ENCODE peak calls at places on chromosome 22, in four cellular contexts. One of them, this sample, is unnamed.

GRCh38 chr22:39312410-39312809 is 7.0 kb downstream of the RPL3 start:
- DNase-seq in neuronal stem cell: no peak
- DNase-seq in H9: peak; percentile 32
- DNase-seq in IMR-90: no peak
- DNase-seq in this sample: no peak

GRCh38 chr22:19940536-19941364 is 822 bp upstream of the COMT start:
- DNase-seq in neuronal stem cell: no peak
- DNase-seq in H9: no peak
- DNase-seq in IMR-90: no peak
- DNase-seq in this sample: no peak

GRCh38 chr22:32713737-32714457 is 87.6 kb upstream of the TIMP3 start:
- DNase-seq in neuronal stem cell: no peak
- DNase-seq in H9: no peak
- DNase-seq in IMR-90: no peak
- DNase-seq in this sample: no peak

GRCh38 chr22:31148953-31149627 is 8.8 kb upstream of the PLA2G3 start:
- DNase-seq in neuronal stem cell: peak; percentile 52
- DNase-seq in H9: peak; percentile 91
- DNase-seq in IMR-90: peak; percentile 80
- DNase-seq in this sample: peak; percentile 80

GRCh38 chr22:50189849-50190181 is 4.1 kb downstream of the TRABD start:
- DNase-seq in neuronal stem cell: no peak
- DNase-seq in H9: no peak
- DNase-seq in IMR-90: no peak
- DNase-seq in this sample: no peak

GRCh38 chr22:37325024-37325395 is 42.7 kb downstream of the CYTH4 start:
- DNase-seq in neuronal stem cell: no peak
- DNase-seq in H9: no peak
- DNase-seq in IMR-90: no peak
- DNase-seq in this sample: no peak

GRCh38 chr22:30609260-30610185 is 2.5 kb downstream of the TCN2 start:
- DNase-seq in neuronal stem cell: no peak
- DNase-seq in H9: no peak
- DNase-seq in IMR-90: peak; percentile 86
- DNase-seq in this sample: peak; percentile 94

GRCh38 chr22:19039796-19040580 is 82.2 kb downstream of the DGCR2 start:
- DNase-seq in neuronal stem cell: no peak
- DNase-seq in H9: peak; percentile 19
- DNase-seq in IMR-90: no peak
- DNase-seq in this sample: no peak

GRCh38 chr22:20466659-20467379 is 28.8 kb downstream of the KLHL22 start:
- DNase-seq in neuronal stem cell: no peak
- DNase-seq in H9: no peak
- DNase-seq in IMR-90: no peak
- DNase-seq in this sample: no peak

GRCh38 chr22:32158712-32159533 is at the start of gene C22orf42:
- DNase-seq in neuronal stem cell: no peak
- DNase-seq in H9: peak; percentile 62
- DNase-seq in IMR-90: no peak
- DNase-seq in this sample: no peak

DNA sequence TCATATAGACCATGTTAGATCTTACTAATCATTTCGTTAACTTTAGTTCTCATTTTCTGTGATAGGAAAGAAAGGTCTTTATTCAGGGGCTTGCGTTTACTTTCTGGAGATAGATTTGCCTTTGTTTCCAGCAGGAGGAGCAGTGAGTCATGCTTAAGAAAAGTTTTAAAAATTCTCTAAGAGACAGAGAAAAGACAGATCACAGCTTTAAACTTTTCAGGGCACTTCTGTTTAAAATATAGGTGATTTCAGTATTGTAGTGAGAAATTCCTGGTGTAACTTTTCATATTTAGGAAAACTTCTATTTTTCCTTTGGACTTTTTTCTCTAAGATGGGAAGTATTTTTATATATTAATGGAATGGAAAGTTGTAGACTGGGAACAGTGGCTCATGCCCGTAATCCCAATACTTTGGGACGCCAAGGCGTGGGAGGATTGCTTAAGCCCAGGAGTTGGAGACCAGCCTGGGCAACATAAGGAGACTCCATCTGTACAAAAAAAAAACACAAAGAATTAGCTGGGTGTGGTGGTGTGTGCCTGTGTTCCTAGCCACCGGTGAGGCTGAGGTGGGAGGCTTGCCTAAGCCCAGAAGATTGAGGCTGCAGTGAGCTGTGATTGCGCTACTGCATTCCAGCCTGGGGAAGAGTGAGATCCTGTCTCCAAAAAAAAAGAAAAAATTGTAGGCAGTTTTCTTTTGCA is 60.3 kb downstream of the ATXN10 start:
- DNase-seq in neuronal stem cell: no peak
- DNase-seq in H9: no peak
- DNase-seq in IMR-90: peak; percentile 47
- DNase-seq in this sample: peak; percentile 47
- H2BK5ac ChIP-seq in neuronal stem cell: no peak overlapping the region
- H2BK5ac ChIP-seq in H9: no peak overlapping the region
- H2BK5ac ChIP-seq in IMR-90: peak overlapping the region; percentile 49
- H2BK5ac ChIP-seq in this sample: no peak overlapping the region

DNA sequence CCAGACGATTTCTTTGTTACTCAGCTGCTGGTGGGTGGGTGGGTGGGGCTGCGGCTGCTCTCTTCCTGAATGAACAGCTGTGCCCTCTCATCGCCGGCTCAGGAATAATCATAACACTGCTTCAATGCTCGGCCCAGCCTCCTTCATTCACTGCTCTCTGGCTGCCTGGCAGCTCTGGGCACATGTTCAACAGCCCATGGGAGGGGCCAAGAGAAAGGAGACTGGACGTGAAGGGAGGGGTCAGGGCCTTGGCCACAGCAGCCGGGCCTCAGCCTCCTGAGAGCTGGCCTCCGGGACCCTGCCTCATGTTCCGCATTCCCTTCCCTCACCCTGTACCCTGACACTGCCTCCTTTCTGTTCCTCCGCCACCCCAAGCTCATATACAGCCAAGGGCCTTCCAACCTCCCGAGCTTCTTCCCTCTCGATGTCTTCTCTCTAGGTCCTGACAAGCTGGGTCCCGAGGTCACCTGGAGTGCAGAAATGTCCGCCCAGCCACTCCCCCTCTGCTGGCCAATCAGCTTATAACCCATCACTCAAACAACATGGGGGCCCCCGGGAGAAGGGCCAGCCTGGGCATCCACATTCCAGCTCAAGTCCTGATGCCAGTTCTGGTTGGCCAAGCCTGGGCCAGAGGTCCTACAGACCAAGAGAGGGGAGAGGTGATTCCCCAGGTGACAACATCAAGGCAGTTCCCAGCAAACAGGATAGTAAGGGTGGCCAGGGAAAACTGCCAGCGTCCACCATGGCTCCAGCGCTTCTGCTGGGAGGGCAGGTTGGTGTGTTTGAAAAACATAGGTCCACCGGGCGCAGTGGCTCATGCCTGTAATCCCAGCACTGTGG is 3.2 kb upstream of the CSDC2 start:
- DNase-seq in neuronal stem cell: no peak
- DNase-seq in H9: peak; percentile 58
- DNase-seq in IMR-90: peak; percentile 94
- DNase-seq in this sample: peak; percentile 63
- H2BK5ac ChIP-seq in neuronal stem cell: no peak overlapping the region
- H2BK5ac ChIP-seq in H9: no peak overlapping the region
- H2BK5ac ChIP-seq in IMR-90: peak overlapping the region; percentile 87
- H2BK5ac ChIP-seq in this sample: no peak overlapping the region

DNA sequence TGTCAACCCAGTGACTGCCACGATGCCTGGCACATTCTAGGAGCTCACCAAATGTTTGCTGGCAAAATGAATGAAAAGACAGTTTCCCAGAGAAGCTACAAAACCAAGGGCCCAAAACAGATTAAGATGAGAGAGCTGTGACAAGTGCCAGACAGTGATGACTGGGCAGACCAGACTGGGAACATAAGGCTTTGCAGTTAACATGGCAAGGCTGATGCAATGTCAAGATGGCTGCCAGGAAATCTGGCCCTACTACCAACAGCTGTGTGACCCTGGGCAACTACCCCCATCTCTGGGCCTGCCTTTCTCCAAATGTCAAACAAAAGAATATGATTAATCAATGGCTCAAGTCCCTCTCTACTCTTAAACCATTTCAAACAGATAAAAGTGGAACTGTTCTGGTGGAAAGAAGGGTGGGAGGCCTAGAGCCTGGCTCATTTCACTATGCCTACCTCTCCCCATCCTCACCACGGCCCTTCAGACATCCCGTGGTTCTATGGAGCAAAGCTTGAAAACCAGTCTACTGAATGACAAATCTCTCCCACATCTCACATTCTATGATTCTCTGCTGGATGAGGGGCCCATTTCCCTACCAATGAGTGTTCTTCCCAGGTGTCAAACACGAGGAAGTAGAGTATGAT is 12.8 kb downstream of the AP1B1 start:
- DNase-seq in neuronal stem cell: no peak
- DNase-seq in H9: no peak
- DNase-seq in IMR-90: peak; percentile 19
- DNase-seq in this sample: peak; percentile 24
- H2BK5ac ChIP-seq in neuronal stem cell: no peak overlapping the region
- H2BK5ac ChIP-seq in H9: no peak overlapping the region
- H2BK5ac ChIP-seq in IMR-90: no peak overlapping the region
- H2BK5ac ChIP-seq in this sample: no peak overlapping the region

DNA sequence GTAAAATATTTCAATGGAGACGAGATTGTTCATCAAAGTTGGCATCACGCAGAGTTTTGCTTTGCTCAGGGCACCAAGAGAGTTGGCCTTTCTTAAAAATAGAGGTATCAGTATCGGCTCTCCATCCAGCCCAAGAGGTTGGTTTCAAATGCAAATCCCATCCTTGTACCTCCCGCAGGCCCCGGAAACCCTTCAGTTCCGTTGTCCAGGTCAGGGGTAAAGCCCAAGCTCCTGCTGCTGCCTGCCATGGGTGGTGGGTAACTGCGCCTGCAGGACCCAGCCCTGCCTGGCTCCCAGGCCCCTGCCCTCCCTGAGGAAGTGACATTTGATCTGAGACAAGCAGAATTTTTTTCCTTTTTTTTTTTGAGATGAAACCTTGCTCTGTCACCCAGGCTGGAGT is 49.3 kb upstream of the RTL6 start:
- DNase-seq in neuronal stem cell: no peak
- DNase-seq in H9: no peak
- DNase-seq in IMR-90: no peak
- DNase-seq in this sample: no peak
- H2BK5ac ChIP-seq in neuronal stem cell: no peak overlapping the region
- H2BK5ac ChIP-seq in H9: no peak overlapping the region
- H2BK5ac ChIP-seq in IMR-90: no peak overlapping the region
- H2BK5ac ChIP-seq in this sample: no peak overlapping the region

GRCh38 chr22:23086263-23086662 is 15.9 kb downstream of the GNAZ start:
- DNase-seq in neuronal stem cell: no peak
- DNase-seq in H9: no peak
- DNase-seq in IMR-90: no peak
- DNase-seq in this sample: no peak
- H2BK5ac ChIP-seq in neuronal stem cell: peak overlapping the region; percentile 35
- H2BK5ac ChIP-seq in H9: no peak overlapping the region
- H2BK5ac ChIP-seq in IMR-90: no peak overlapping the region
- H2BK5ac ChIP-seq in this sample: no peak overlapping the region

GRCh38 chr22:22830193-22830592 is 57.4 kb upstream of the IGLL5 start:
- DNase-seq in neuronal stem cell: no peak
- DNase-seq in H9: no peak
- DNase-seq in IMR-90: no peak
- DNase-seq in this sample: no peak
- H2BK5ac ChIP-seq in neuronal stem cell: no peak overlapping the region
- H2BK5ac ChIP-seq in H9: no peak overlapping the region
- H2BK5ac ChIP-seq in IMR-90: no peak overlapping the region
- H2BK5ac ChIP-seq in this sample: no peak overlapping the region

DNA sequence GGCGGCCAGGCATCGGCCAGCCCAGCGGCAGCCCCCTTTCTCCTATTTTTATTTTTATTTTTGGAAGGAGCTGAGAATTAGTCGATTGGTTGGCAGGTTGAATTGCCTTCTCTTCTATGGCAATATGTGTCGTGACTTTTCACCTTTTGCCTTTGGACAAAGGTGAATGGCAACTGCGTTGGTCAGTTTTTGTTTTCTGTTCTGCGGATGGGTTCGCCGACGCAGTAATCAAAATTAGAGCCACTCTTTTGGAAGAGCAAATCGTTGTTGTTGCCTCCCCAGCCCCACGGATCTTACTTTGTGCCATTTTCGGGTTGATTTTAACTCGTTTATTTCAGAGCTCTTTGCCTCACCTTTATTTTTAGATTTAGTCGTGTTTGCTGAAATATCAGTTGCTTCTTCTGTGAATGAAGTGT is 1.5 kb downstream of the CECR2 start:
- DNase-seq in neuronal stem cell: no peak
- DNase-seq in H9: no peak
- DNase-seq in IMR-90: no peak
- DNase-seq in this sample: no peak
- H2BK5ac ChIP-seq in neuronal stem cell: peak overlapping the region; percentile 98
- H2BK5ac ChIP-seq in H9: no peak overlapping the region
- H2BK5ac ChIP-seq in IMR-90: no peak overlapping the region
- H2BK5ac ChIP-seq in this sample: no peak overlapping the region

This sample was measured in mesenchymal stem cell.